ENCODE peak calls at places on chromosomes 2 and 18, in four cellular contexts. One of them, this sample, is unnamed.

GRCh38 chr2:233051241-233052149 is 8.6 kb upstream of the INPP5D start:
- DNase-seq in AG09319: no peak
- DNase-seq in neural crest cell: no peak
- DNase-seq in RWPE1: peak
- DNase-seq in this sample: no peak

GRCh38 chr18:73893879-73894278 is 253.8 kb downstream of the FBXO15 start:
- DNase-seq in AG09319: no peak
- DNase-seq in neural crest cell: no peak
- DNase-seq in RWPE1: no peak
- DNase-seq in this sample: no peak

GRCh38 chr2:43458002-43458628 is 137.7 kb downstream of the THADA start:
- DNase-seq in AG09319: no peak
- DNase-seq in neural crest cell: no peak
- DNase-seq in RWPE1: peak
- DNase-seq in this sample: peak

GRCh38 chr2:190126758-190127157 is 64.2 kb upstream of the MSTN start:
- DNase-seq in AG09319: no peak
- DNase-seq in neural crest cell: no peak
- DNase-seq in RWPE1: no peak
- DNase-seq in this sample: no peak

GRCh38 chr2:44005831-44006230 is 10.0 kb upstream of the LRPPRC start:
- DNase-seq in AG09319: no peak
- DNase-seq in neural crest cell: no peak
- DNase-seq in RWPE1: no peak
- DNase-seq in this sample: peak

GRCh38 chr18:75858754-75859153 is 431.3 kb upstream of the SMIM21 start:
- DNase-seq in AG09319: no peak
- DNase-seq in neural crest cell: no peak
- DNase-seq in RWPE1: no peak
- DNase-seq in this sample: no peak

GRCh38 chr2:48406096-48406495 is 123.9 kb upstream of the STON1 start:
- DNase-seq in AG09319: no peak
- DNase-seq in neural crest cell: no peak
- DNase-seq in RWPE1: no peak
- DNase-seq in this sample: no peak

GRCh38 chr2:19843992-19844515 is 57.7 kb downstream of the TTC32 start:
- DNase-seq in AG09319: no peak
- DNase-seq in neural crest cell: no peak
- DNase-seq in RWPE1: no peak
- DNase-seq in this sample: no peak

GRCh38 chr18:13067966-13068365 is 76.8 kb downstream of the CEP192 start:
- DNase-seq in AG09319: no peak
- DNase-seq in neural crest cell: no peak
- DNase-seq in RWPE1: no peak
- DNase-seq in this sample: no peak

GRCh38 chr2:216517447-216517846 is 18.8 kb downstream of the RPL37A start:
- DNase-seq in AG09319: no peak
- DNase-seq in neural crest cell: no peak
- DNase-seq in RWPE1: no peak
- DNase-seq in this sample: no peak

GRCh38 chr2:147082850-147083522 is 761.8 kb upstream of the ACVR2A start:
- DNase-seq in AG09319: peak
- DNase-seq in neural crest cell: peak
- DNase-seq in RWPE1: peak
- DNase-seq in this sample: no peak

GRCh38 chr18:9608298-9608697 is 6.1 kb downstream of the PPP4R1 start:
- DNase-seq in AG09319: no peak
- DNase-seq in neural crest cell: no peak
- DNase-seq in RWPE1: no peak
- DNase-seq in this sample: no peak

GRCh38 chr2:42761554-42761953 is 2.4 kb downstream of the OXER1 start:
- DNase-seq in AG09319: no peak
- DNase-seq in neural crest cell: no peak
- DNase-seq in RWPE1: no peak
- DNase-seq in this sample: no peak

This sample was measured in AG04449.